ENCODE peak calls at places on chromosomes 6 and 20, in four cellular contexts. N is NAMALWA, V is PC-3, H is progenitor cell of endocrine pancreas. R is an unnamed sample.
A peak's percentile ranks its signal among the peaks of the same experiment; 100 is the strongest.

GRCh38 chr6:90928051-90928450 is 341.2 kb upstream of the MAP3K7 start:
- DNase-seq in V (no peak), H (no peak), N (no peak), R (no peak)

GRCh38 chr20:33277471-33278441 is 5.3 kb upstream of the BPIFB1 start:
- DNase-seq in H (no peak), V (peak; percentile 26), N (no peak), R (no peak)

GRCh38 chr6:3707751-3708412 is 43.6 kb downstream of the PXDC1 start:
- DNase-seq in N (no peak), V (no peak), H (no peak), R (no peak)

GRCh38 chr6:41286544-41287346 is at the start of gene TREM1:
- DNase-seq in H (no peak), N (no peak), V (peak; percentile 52), R (no peak)

GRCh38 chr6:132465530-132466485 is 47.1 kb downstream of the STX7 start:
- DNase-seq in N (no peak), V (no peak), H (no peak), R (no peak)

GRCh38 chr20:3123542-3123941 is 36.1 kb downstream of the FASTKD5 start:
- DNase-seq in V (no peak), N (no peak), H (no peak), R (peak; percentile 69)

GRCh38 chr6:74479420-74479819 is 726.4 kb downstream of the COL12A1 start:
- DNase-seq in N (no peak), H (no peak), V (no peak), R (no peak)

GRCh38 chr6:46357591-46357990 is 133.7 kb downstream of the RCAN2 start:
- DNase-seq in N (no peak), V (no peak), H (no peak), R (no peak)

GRCh38 chr6:87945966-87946365 is 101.7 kb upstream of the SPACA1 start:
- DNase-seq in H (no peak), V (no peak), N (no peak), R (no peak)

GRCh38 chr6:131683479-131683878 is 17.7 kb downstream of the OR2A4 start:
- DNase-seq in H (no peak), V (peak; percentile 16), N (peak; percentile 59), R (no peak)

GRCh38 chr6:7818480-7819165 is 92.0 kb downstream of the TXNDC5 start:
- DNase-seq in V (no peak), N (no peak), H (no peak), R (no peak)

GRCh38 chr6:2749972-2750600 is 636 bp downstream of the MYLK4 start:
- DNase-seq in N (peak; percentile 73), V (peak; percentile 83), H (peak; percentile 41), R (no peak)

GRCh38 chr20:43691928-43692524 is 25.1 kb downstream of the MYBL2 start:
- DNase-seq in V (peak; percentile 65), N (peak; percentile 76), H (peak; percentile 33), R (no peak)

GRCh38 chr6:133055527-133055966 is 185.6 kb upstream of the EYA4 start:
- DNase-seq in H (no peak), N (no peak), V (no peak), R (no peak)

GRCh38 chr6:73742433-73742832 is 46.4 kb downstream of the CD109 start:
- DNase-seq in V (no peak), H (no peak), N (no peak), R (no peak)

R was measured in NCI-H1105.